ENCODE peak calls at places on chromosomes 16 and 17, in ten cellular contexts. G, H, F, Y, I, R, E, Q, T and K are unnamed samples.

GRCh38 chr16:27258241-27258734 is 10.3 kb downstream of the NSMCE1 start:
- DNase-seq in G (no peak), H (no peak), F (no peak), Y (peak), I (no peak), R (no peak), E (no peak), Q (no peak), T (no peak), K (no peak)

GRCh38 chr17:40485851-40486512 is 15.4 kb downstream of the TNS4 start:
- DNase-seq in G (peak), H (peak), F (no peak), Y (peak), I (peak), R (no peak), E (no peak), Q (peak), T (peak), K (no peak)

GRCh38 chr17:60491771-60492170 is 34.3 kb downstream of the APPBP2 start:
- DNase-seq in G (no peak), H (no peak), F (no peak), Y (no peak), I (no peak), R (no peak), E (no peak), Q (no peak), T (no peak), K (no peak)

GRCh38 chr17:62870581-62870964 is 62.5 kb upstream of the MARCHF10 start:
- DNase-seq in G (no peak), H (no peak), F (no peak), Y (no peak), I (no peak), R (no peak), E (no peak), Q (no peak), T (no peak), K (no peak)

GRCh38 chr17:78935419-78936323 is 10.5 kb upstream of the TIMP2 start:
- DNase-seq in G (peak), H (peak), F (no peak), Y (peak), I (peak), R (no peak), E (peak), Q (peak), T (no peak), K (no peak)

GRCh38 chr17:83093506-83093905 is 14.1 kb downstream of the METRNL start:
- DNase-seq in G (no peak), H (no peak), F (no peak), Y (no peak), I (no peak), R (no peak), E (no peak), Q (no peak), T (no peak), K (no peak)

GRCh38 chr16:90022209-90023077 is 3.2 kb upstream of the DBNDD1 start:
- DNase-seq in G (peak), H (peak), F (peak), Y (peak), I (peak), R (peak), E (peak), Q (peak), T (peak), K (peak)

GRCh38 chr16:86354641-86355040 is 155.7 kb upstream of the FOXF1 start:
- DNase-seq in G (peak), H (no peak), F (no peak), Y (no peak), I (no peak), R (no peak), E (no peak), Q (no peak), T (no peak), K (no peak)

GRCh38 chr17:28379814-28380571 is 8.5 kb downstream of the SARM1 start:
- DNase-seq in G (no peak), H (no peak), F (no peak), Y (no peak), I (no peak), R (no peak), E (no peak), Q (peak), T (no peak), K (no peak)

GRCh38 chr17:64196626-64197025 is 66.4 kb downstream of the TEX2 start:
- DNase-seq in G (peak), H (no peak), F (no peak), Y (no peak), I (no peak), R (no peak), E (no peak), Q (peak), T (no peak), K (no peak)

GRCh38 chr16:52227851-52228250 is 319.1 kb downstream of the TOX3 start:
- DNase-seq in G (no peak), H (no peak), F (no peak), Y (no peak), I (no peak), R (no peak), E (no peak), Q (no peak), T (no peak), K (no peak)

GRCh38 chr16:84029297-84030096 is 13.1 kb downstream of the SLC38A8 start:
- DNase-seq in G (no peak), H (no peak), F (no peak), Y (no peak), I (no peak), R (no peak), E (no peak), Q (no peak), T (no peak), K (no peak)

GRCh38 chr16:10984509-10984908 is 40.1 kb downstream of the CLEC16A start:
- DNase-seq in G (no peak), H (no peak), F (no peak), Y (no peak), I (no peak), R (no peak), E (no peak), Q (no peak), T (no peak), K (no peak)

GRCh38 chr17:78379134-78379497 is 667 bp downstream of the PGS1 start:
- DNase-seq in G (peak), H (no peak), F (no peak), Y (no peak), I (no peak), R (no peak), E (no peak), Q (no peak), T (no peak), K (no peak)

GRCh38 chr17:15649861-15650391 is 30.4 kb upstream of the FBXW10B start:
- DNase-seq in G (peak), H (peak), F (no peak), Y (peak), I (no peak), R (peak), E (peak), Q (peak), T (peak), K (no peak)

GRCh38 chr17:31843382-31843780 is 15.7 kb downstream of the COPRS start:
- DNase-seq in G (peak), H (no peak), F (no peak), Y (no peak), I (no peak), R (no peak), E (no peak), Q (no peak), T (no peak), K (no peak)

GRCh38 chr17:68693466-68693865 is 92.3 kb upstream of the FAM20A start:
- DNase-seq in G (no peak), H (no peak), F (no peak), Y (no peak), I (no peak), R (no peak), E (no peak), Q (no peak), T (no peak), K (no peak)

GRCh38 chr16:69909043-69909442 is 42.1 kb upstream of the CLEC18A start:
- DNase-seq in G (no peak), H (no peak), F (no peak), Y (no peak), I (no peak), R (no peak), E (no peak), Q (no peak), T (no peak), K (no peak)

GRCh38 chr17:42653179-42654124 is 5.6 kb upstream of the TUBG2 start:
- DNase-seq in G (peak), H (peak), F (no peak), Y (no peak), I (peak), R (peak), E (peak), Q (peak), T (no peak), K (no peak)

GRCh38 chr17:58534331-58534730 is 19.9 kb upstream of the MTMR4 start:
- DNase-seq in G (no peak), H (no peak), F (no peak), Y (no peak), I (no peak), R (no peak), E (no peak), Q (no peak), T (no peak), K (no peak)
- TF ChIP-seq CTCF in G (peak), H (no peak), F (no peak), Y (no peak), I (no peak), R (no peak), E (no peak), Q (no peak), T (no peak), K (no peak)

DNA sequence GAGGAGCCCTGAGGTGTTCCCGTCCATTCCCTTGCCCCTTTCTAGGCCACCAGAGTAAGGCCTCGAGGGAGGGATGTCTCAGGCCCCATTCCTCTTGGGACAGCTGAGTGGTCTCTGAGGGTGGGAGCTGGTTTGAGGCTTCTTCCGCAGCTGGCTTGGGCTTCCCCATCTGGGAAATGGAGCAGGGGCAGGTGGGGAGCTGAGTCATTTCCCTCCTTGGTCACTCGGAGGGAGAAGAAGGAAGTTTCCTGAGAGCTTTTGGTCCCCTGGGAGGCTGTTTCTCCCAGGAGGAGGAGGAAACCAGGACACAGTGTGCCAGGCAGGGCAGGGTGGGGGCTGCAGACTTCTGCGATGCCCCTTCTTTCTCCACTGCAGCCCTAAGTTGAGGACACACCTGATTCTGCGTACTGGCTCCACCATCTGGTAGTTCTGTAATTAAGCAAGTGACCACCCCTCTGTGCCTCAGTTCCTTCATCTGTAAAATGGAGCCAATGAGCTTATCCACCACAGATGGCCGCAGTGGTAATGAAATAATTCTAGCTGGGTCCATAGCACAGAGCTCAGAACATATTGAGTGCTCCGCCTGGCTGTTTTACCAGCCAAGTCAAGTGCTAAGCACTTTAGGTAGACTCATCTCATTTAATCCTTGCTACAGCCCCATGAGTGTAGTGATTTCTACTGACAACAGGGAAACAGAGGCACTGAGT is 1.5 kb upstream of the KCNJ12 start:
- DNase-seq in G (no peak), H (no peak), F (no peak), Y (no peak), I (no peak), R (no peak), E (no peak), Q (no peak), T (no peak), K (no peak)
- TF ChIP-seq CTCF in G (no peak), H (no peak), F (no peak), Y (no peak), I (no peak), R (no peak), E (no peak), Q (no peak), T (no peak), K (no peak)

DNA sequence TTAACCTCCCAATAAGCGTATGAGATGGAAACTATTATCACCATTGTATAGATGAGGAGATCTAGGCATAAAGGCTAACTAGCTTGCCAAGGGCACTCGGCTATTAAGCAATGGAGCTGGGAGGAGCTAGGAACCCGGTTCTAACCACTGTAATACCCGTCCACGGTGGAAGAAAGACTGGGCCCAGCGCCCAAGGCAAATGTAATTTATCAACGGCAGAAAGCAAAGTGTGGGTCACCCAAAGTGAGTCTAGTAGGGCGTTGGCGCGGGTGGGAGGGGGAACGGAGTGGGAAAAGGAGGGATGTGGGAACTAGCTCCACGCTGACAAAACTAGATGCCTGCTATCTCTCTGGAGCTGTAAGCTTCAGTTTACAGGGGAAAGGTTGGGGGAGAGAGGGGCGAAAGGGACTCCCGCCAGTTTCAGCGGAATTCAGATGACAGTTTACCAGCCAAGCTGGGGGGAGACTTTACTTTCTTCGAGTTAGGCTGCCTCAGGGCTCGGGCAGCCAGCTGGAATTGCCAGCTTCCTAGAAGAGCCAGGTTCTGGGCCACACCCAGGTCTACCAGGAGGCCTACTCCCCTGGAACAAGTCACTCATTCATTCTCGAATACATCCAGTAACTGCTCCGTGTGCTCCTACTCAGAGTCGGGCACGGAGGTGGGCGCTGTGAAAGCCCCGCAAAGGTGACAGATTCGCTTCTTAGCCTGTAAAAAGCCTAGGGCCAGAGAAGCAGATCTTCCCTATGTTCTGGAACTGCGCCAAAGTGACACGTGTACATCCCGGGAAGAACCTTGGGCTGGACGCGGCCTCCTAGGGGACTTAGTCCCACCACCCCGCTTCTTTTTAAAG is 837 bp downstream of the LRRC59 start:
- DNase-seq in G (peak), H (peak), F (peak), Y (peak), I (peak), R (peak), E (peak), Q (peak), T (peak), K (no peak)
- TF ChIP-seq CTCF in G (no peak), H (no peak), F (no peak), Y (no peak), I (no peak), R (no peak), E (no peak), Q (no peak), T (no peak), K (no peak)

GRCh38 chr17:50613596-50613995 is 21.1 kb upstream of the ABCC3 start:
- DNase-seq in G (no peak), H (no peak), F (no peak), Y (no peak), I (no peak), R (no peak), E (no peak), Q (no peak), T (no peak), K (no peak)
- TF ChIP-seq CTCF in G (peak), H (no peak), F (no peak), Y (no peak), I (peak), R (no peak), E (no peak), Q (peak), T (no peak), K (no peak)

DNA sequence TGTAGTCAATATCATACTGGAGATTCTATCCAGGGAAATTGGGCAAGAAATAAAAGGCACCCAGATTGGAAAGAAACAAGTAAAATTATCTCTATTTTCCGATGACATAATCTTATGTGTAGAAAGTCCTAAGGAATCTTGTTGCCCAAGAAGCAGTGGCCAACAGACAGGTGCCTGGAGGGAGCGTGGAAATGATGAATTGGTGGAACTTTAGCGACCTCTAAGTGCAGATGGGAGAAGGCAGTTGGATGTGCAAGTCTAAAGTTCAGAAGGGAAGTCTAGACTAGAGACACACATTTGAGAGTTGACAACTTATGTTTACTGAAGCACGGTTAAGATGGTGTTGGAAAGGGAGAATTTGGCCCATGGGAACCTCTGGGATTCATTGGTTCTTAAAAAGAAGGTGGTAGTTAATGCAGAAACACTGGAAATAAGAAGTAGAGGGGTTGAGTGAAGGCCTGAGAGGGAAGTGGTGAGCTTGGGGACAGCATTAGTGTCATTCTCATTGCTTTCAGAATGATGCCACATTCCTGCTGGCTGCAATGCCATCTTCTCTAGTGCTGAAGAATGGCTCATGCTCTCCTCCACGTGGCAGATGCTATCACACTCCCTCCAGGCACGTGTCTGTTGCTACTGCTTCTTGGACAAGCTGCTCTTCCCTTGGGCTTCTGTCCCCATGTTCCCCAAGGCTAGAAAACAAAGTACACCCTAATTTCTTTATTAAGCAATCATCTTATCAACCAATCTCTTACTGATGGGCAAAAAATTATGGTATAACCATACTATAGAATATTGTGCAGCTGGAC is 24.0 kb downstream of the TAT start:
- DNase-seq in G (no peak), H (no peak), F (no peak), Y (no peak), I (no peak), R (no peak), E (no peak), Q (no peak), T (peak), K (no peak)
- TF ChIP-seq CTCF in G (no peak), H (no peak), F (no peak), Y (no peak), I (no peak), R (no peak), E (no peak), Q (no peak), T (peak), K (no peak)

GRCh38 chr17:58330997-58331814 is 2.6 kb upstream of the TSPOAP1 start:
- DNase-seq in G (no peak), H (no peak), F (peak), Y (peak), I (no peak), R (no peak), E (no peak), Q (no peak), T (no peak), K (peak)

GRCh38 chr17:58332720-58333395 is 4.3 kb upstream of the TSPOAP1 start:
- DNase-seq in G (no peak), H (no peak), F (no peak), Y (peak), I (no peak), R (no peak), E (no peak), Q (no peak), T (no peak), K (peak)

GRCh38 chr17:58333396-58334207 is 5.0 kb upstream of the TSPOAP1 start:
- DNase-seq in G (no peak), H (no peak), F (peak), Y (no peak), I (no peak), R (no peak), E (no peak), Q (no peak), T (no peak), K (no peak)

GRCh38 chr17:58330544-58330996 is 2.0 kb upstream of the TSPOAP1 start:
- DNase-seq in G (no peak), H (no peak), F (no peak), Y (no peak), I (no peak), R (no peak), E (no peak), Q (no peak), T (no peak), K (no peak)

DNA sequence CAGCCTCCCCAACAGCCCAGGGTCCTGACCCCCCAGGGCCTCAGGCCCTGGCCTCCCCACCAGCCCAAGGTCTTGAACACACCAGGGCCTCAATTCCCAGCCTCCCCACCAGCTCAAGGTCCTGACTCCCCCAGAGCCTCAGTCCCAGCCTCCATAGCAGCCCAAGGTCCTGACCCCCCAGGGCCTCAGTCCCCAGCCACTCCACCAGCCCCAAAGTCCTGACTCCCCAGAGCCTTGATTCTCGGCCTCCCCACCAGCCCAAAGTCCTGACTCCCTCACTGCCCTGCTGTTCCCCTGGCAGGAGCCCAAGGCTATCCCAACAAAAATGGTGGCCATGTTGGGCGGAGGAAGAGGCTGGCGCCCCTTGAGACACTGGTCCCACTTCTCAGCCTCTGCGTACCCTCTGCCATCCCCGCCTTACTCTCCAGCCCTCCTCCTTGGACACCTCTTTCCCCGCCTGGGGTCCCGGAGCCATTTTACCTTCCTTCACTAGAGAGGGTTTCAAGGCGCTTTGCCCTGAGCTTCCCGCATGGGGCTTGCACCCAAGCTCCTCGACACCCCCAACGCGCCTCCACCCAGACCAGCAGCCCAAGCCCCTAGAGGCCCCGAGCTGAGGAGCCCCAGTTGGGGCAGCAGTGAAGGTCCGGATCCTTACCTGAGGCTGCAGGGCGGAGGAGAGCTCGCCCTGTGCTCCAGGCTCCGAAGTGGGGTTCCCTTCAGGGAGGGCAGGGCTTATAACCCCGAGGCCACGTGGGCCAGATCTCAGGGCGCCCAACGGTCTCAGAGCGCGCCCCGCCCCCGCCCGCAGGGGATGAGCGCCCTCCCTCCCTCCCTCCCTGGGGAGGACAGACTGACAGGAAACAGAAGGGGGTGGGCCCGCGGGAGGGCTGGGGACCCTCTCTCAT is 3.5 kb upstream of the TSPOAP1 start:
- DNase-seq in G (no peak), H (no peak), F (peak), Y (peak), I (peak), R (peak), E (peak), Q (no peak), T (no peak), K (peak)
- TF ChIP-seq CTCF in G (no peak), H (no peak), F (no peak), Y (no peak), I (no peak), R (no peak), E (no peak), Q (no peak), T (no peak), K (no peak)

GRCh38 chr16:51121009-51121347 is 30.1 kb downstream of the SALL1 start:
- DNase-seq in G (no peak), H (no peak), F (no peak), Y (no peak), I (no peak), R (no peak), E (no peak), Q (no peak), T (no peak), K (no peak)

GRCh38 chr16:51119576-51120288 is 31.3 kb downstream of the SALL1 start:
- DNase-seq in G (no peak), H (no peak), F (no peak), Y (no peak), I (no peak), R (no peak), E (no peak), Q (no peak), T (no peak), K (no peak)

GRCh38 chr16:51116353-51116752 is 34.7 kb downstream of the SALL1 start:
- DNase-seq in G (no peak), H (no peak), F (no peak), Y (no peak), I (no peak), R (no peak), E (no peak), Q (no peak), T (no peak), K (no peak)

GRCh38 chr16:51121850-51122249 is 29.2 kb downstream of the SALL1 start:
- DNase-seq in G (no peak), H (no peak), F (no peak), Y (no peak), I (no peak), R (no peak), E (no peak), Q (no peak), T (no peak), K (no peak)

GRCh38 chr16:51120289-51121008 is 30.6 kb downstream of the SALL1 start:
- DNase-seq in G (no peak), H (no peak), F (no peak), Y (no peak), I (no peak), R (no peak), E (no peak), Q (no peak), T (no peak), K (no peak)
- TF ChIP-seq CTCF in G (no peak), H (no peak), F (no peak), Y (no peak), I (no peak), R (no peak), E (no peak), Q (no peak), T (no peak), K (no peak)